ENCODE peak calls at places on chromosomes 11 and 22, in six cellular contexts. C is suprapubic skin, I is endothelial cell of umbilical vein, Z is tibial nerve, F is sigmoid colon, A is heart left ventricle. H is an unnamed sample. For H3K4me1, the result is how much of the 10 kb centered on the place peaks cover.

GRCh38 chr22:23782649-23783048 is 4.1 kb upstream of the SMARCB1 start:
- DNase-seq in C (no peak), I (no peak), Z (no peak), F (no peak), A (no peak), H (no peak)

GRCh38 chr22:43992331-43992821 is 31.7 kb upstream of the PARVB start:
- DNase-seq in C (no peak), I (no peak), Z (no peak), F (peak), A (no peak), H (no peak)

GRCh38 chr11:61919113-61919840 is 1.9 kb upstream of the RAB3IL1 start:
- DNase-seq in C (peak), I (no peak), Z (no peak), F (peak), A (no peak), H (no peak)

GRCh38 chr11:70161043-70161625 is 42.0 kb upstream of the FADD start:
- DNase-seq in C (no peak), I (no peak), Z (no peak), F (no peak), A (no peak), H (no peak)

GRCh38 chr11:70545626-70545945 is 147.3 kb downstream of the CTTN start:
- DNase-seq in C (no peak), I (no peak), Z (no peak), F (no peak), A (peak), H (no peak)

GRCh38 chr22:21698430-21699329 is 32.9 kb downstream of the PPIL2 start:
- DNase-seq in C (no peak), I (no peak), Z (peak), F (no peak), A (peak), H (peak)

GRCh38 chr11:133842053-133842452 is 3.3 kb downstream of the SPATA19 start:
- DNase-seq in C (no peak), I (no peak), Z (no peak), F (no peak), A (no peak), H (no peak)

GRCh38 chr11:43505171-43505570 is 146.5 kb downstream of the TTC17 start:
- DNase-seq in C (no peak), I (no peak), Z (no peak), F (no peak), A (no peak), H (no peak)

GRCh38 chr11:64605248-64605560 is 14.2 kb downstream of the SLC22A12 start:
- DNase-seq in C (no peak), I (no peak), Z (no peak), F (no peak), A (no peak), H (no peak)

GRCh38 chr11:34345991-34346480 is 11.8 kb downstream of the ABTB2 start:
- DNase-seq in C (no peak), I (no peak), Z (no peak), F (no peak), A (no peak), H (peak)

GRCh38 chr11:101807521-101807920 is 107.3 kb upstream of the CEP126 start:
- DNase-seq in C (no peak), I (peak), Z (no peak), F (no peak), A (no peak), H (no peak)

GRCh38 chr11:13061294-13061990 is 52.3 kb downstream of the RASSF10 start:
- DNase-seq in C (no peak), I (no peak), Z (no peak), F (no peak), A (no peak), H (no peak)

GRCh38 chr11:113531078-113531477 is 55.9 kb upstream of the DRD2 start:
- DNase-seq in C (no peak), I (no peak), Z (no peak), F (no peak), A (no peak), H (no peak)

GRCh38 chr11:44711113-44711512 is 15.6 kb upstream of the TSPAN18 start:
- DNase-seq in C (no peak), I (no peak), Z (no peak), F (no peak), A (no peak), H (no peak)

GRCh38 chr11:17611049-17611448 is 64.0 kb downstream of the OTOG start:
- DNase-seq in C (no peak), I (no peak), Z (no peak), F (no peak), A (no peak), H (no peak)

GRCh38 chr11:117210620-117211019 is 11.4 kb downstream of the TAGLN start:
- DNase-seq in C (no peak), I (no peak), Z (no peak), F (no peak), A (no peak), H (no peak)

GRCh38 chr11:19394525-19395016 is 153.8 kb upstream of the E2F8 start:
- DNase-seq in C (no peak), I (no peak), Z (no peak), F (no peak), A (no peak), H (no peak)

GRCh38 chr11:12170984-12171383 is 60.6 kb downstream of the MICAL2 start:
- DNase-seq in C (no peak), I (no peak), Z (peak), F (peak), A (no peak), H (peak)

GRCh38 chr11:134554861-134555260 is 142.8 kb upstream of the B3GAT1 start:
- DNase-seq in C (no peak), I (no peak), Z (no peak), F (peak), A (no peak), H (peak)

GRCh38 chr11:95512177-95512576 is 277.4 kb downstream of the FAM76B start:
- DNase-seq in C (peak), I (no peak), Z (peak), F (peak), A (no peak), H (peak)

GRCh38 chr22:28904211-28904808 is 20.9 kb downstream of the ZNRF3 start:
- DNase-seq in C (no peak), I (peak), Z (no peak), F (no peak), A (no peak), H (no peak)

GRCh38 chr11:48093795-48094642 is 113.7 kb downstream of the PTPRJ start:
- DNase-seq in C (no peak), I (no peak), Z (no peak), F (no peak), A (no peak), H (no peak)

GRCh38 chr11:78213526-78214330 is 25.0 kb downstream of the USP35 start:
- DNase-seq in C (peak), I (peak), Z (no peak), F (peak), A (no peak), H (no peak)

GRCh38 chr11:79412761-79413160 is 28.1 kb downstream of the TENM4 start:
- DNase-seq in C (no peak), I (no peak), Z (no peak), F (no peak), A (no peak), H (no peak)

GRCh38 chr11:118996926-118997626 is 862 bp upstream of the CENATAC start:
- DNase-seq in C (no peak), I (peak), Z (no peak), F (no peak), A (no peak), H (no peak)

GRCh38 chr11:40716344-40717178 is 742.9 kb downstream of the LRRC4C start:
- DNase-seq in C (no peak), I (no peak), Z (no peak), F (no peak), A (no peak), H (no peak)

GRCh38 chr22:23827351-23827995 is 11.3 kb downstream of the DERL3 start:
- DNase-seq in C (no peak), I (no peak), Z (no peak), F (peak), A (peak), H (no peak)

GRCh38 chr22:32896951-32897350 is 95.4 kb downstream of the TIMP3 start:
- DNase-seq in C (no peak), I (no peak), Z (no peak), F (no peak), A (no peak), H (no peak)

GRCh38 chr22:45972091-45972867 is 4.7 kb downstream of the WNT7B start:
- DNase-seq in C (no peak), I (no peak), Z (no peak), F (no peak), A (no peak), H (no peak)

GRCh38 chr11:74522776-74523175 is 29.3 kb upstream of the LIPT2 start:
- DNase-seq in C (no peak), I (no peak), Z (no peak), F (no peak), A (no peak), H (no peak)

GRCh38 chr11:17875908-17876307 is 136.9 kb downstream of the SERGEF start:
- DNase-seq in C (no peak), I (no peak), Z (no peak), F (no peak), A (no peak), H (no peak)

GRCh38 chr11:45304992-45305335 is 18.8 kb upstream of the SYT13 start:
- DNase-seq in C (no peak), I (no peak), Z (no peak), F (no peak), A (no peak), H (no peak)

GRCh38 chr11:128776088-128776433 is 82.2 kb downstream of the FLI1 start:
- DNase-seq in C (no peak), I (no peak), Z (no peak), F (no peak), A (no peak), H (no peak)

GRCh38 chr11:6389921-6390717 is at the start of gene SMPD1:
- DNase-seq in C (peak), I (peak), Z (peak), F (peak), A (peak), H (peak)
- TF ChIP-seq POLR2A in C (peak), I (peak), Z (peak), F (peak), A (peak), H (no peak)

GRCh38 chr22:19287076-19287724 is 4.3 kb downstream of the CLTCL1 start:
- DNase-seq in C (no peak), I (no peak), Z (no peak), F (no peak), A (no peak), H (no peak)
- H3K4me1 ChIP-seq in C (under half), I (under half), Z (under half), F (under half), A (under half), H (under half)

GRCh38 chr11:87134524-87135106 is 96.9 kb downstream of the TMEM135 start:
- DNase-seq in C (no peak), I (no peak), Z (no peak), F (no peak), A (no peak), H (no peak)
- TF ChIP-seq POLR2A in C (no peak), I (no peak), Z (no peak), F (no peak), A (no peak), H (no peak)

GRCh38 chr11:66721939-66722338 is 7.1 kb downstream of the SPTBN2 start:
- DNase-seq in C (no peak), I (no peak), Z (no peak), F (no peak), A (no peak), H (no peak)

GRCh38 chr11:66725646-66726045 is 3.4 kb downstream of the SPTBN2 start:
- DNase-seq in C (no peak), I (no peak), Z (no peak), F (peak), A (no peak), H (no peak)

GRCh38 chr11:66725114-66725513 is 3.9 kb downstream of the SPTBN2 start:
- DNase-seq in C (no peak), I (no peak), Z (no peak), F (peak), A (no peak), H (no peak)

GRCh38 chr11:66722745-66723651 is 6.0 kb downstream of the SPTBN2 start:
- DNase-seq in C (no peak), I (no peak), Z (no peak), F (no peak), A (no peak), H (peak)

GRCh38 chr11:66723693-66724092 is 5.3 kb downstream of the SPTBN2 start:
- DNase-seq in C (no peak), I (no peak), Z (no peak), F (no peak), A (no peak), H (no peak)
- H3K4me1 ChIP-seq in C (under half), I (under half), Z (under half), F (under half), A (under half), H (under half)

DNA sequence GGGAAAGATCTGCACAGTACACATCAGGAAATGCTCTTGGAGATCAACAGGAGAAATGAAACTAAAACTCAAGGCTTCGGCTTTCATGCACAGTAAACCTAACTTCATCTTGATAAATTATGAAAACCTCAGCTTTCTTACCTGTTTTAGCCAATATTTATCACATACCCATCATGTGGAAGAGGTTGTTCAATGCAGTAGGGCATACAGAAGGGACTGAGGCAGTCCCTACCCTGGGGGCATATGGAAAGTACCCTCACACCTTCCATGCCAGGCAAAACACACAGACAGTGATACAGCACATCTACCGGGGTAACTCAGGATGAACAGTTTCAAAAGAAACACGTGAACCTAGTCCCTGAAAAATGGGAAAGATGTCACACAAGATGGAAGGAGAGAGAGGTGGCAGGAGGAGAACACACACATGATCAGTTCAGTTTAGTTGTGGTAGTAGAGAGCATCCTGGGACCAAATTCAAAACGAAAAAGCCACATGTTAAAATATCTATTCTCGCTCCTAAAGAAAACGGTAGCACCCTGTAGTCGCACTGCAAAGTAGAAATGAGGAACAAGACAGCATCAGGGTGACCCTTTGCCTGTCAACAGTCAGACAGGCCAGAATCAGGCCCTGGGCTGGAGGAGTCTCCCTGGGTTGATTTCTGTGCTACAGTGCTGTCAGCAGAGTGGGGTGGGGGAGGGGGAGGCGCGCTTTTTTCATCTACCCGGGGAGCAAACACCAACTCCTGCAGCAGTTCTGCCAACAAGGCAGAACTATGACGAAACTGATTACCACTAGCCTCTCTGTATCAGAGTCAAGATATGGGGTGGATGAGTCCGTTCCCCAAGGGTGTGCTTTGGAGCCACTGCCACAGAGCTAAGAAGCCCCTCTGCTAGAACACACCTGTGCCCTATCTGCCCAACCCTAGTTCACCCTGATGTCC is 1.3 kb downstream of the HIRA start:
- DNase-seq in C (no peak), I (peak), Z (no peak), F (no peak), A (no peak), H (peak)
- TF ChIP-seq POLR2A in C (no peak), I (no peak), Z (no peak), F (no peak), A (no peak), H (no peak)

DNA sequence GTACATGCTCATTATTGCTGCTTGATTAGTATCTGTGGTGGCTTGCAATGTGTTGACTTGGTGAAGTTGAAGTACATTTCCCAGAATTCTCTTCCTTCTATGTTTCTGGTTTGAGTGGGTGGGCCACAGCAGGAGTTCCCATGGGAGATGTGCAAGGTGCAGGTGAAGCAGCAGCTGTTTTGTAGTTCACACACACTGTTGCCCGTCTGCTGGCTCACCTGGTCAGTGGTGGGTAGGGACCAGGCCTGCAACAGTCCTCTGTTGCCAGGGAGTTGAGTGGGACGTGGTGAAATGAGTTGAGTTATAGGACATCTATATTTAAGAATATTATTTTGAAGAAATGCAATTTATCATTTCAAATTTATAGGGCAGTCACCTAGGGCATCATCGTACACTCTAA is 417.4 kb downstream of the TMEM135 start:
- DNase-seq in C (no peak), I (no peak), Z (no peak), F (no peak), A (no peak), H (no peak)
- H3K4me1 ChIP-seq in C (under half), I (under half), Z (under half), F (under half), A (under half), H (under half)

GRCh38 chr11:8168485-8169257 is at the start of gene RIC3:
- DNase-seq in C (no peak), I (no peak), Z (no peak), F (peak), A (no peak), H (peak)
- TF ChIP-seq POLR2A in C (no peak), I (no peak), Z (no peak), F (no peak), A (no peak), H (no peak)

GRCh38 chr22:39317084-39317755 is 2.2 kb downstream of the RPL3 start:
- DNase-seq in C (no peak), I (no peak), Z (no peak), F (no peak), A (no peak), H (no peak)

GRCh38 chr22:39316440-39317083 is 2.9 kb downstream of the RPL3 start:
- DNase-seq in C (no peak), I (peak), Z (peak), F (peak), A (peak), H (peak)

GRCh38 chr22:39319284-39320170 is at the start of gene RPL3:
- DNase-seq in C (peak), I (peak), Z (peak), F (peak), A (peak), H (peak)

GRCh38 chr22:39317756-39318506 is 1.5 kb downstream of the RPL3 start:
- DNase-seq in C (no peak), I (peak), Z (no peak), F (no peak), A (no peak), H (no peak)

GRCh38 chr22:39318507-39319283 is 728 bp downstream of the RPL3 start:
- DNase-seq in C (no peak), I (no peak), Z (peak), F (no peak), A (no peak), H (peak)
- H3K4me1 ChIP-seq in C (under half), I (under half), Z (under half), F (half or more), A (under half), H (under half)

DNA sequence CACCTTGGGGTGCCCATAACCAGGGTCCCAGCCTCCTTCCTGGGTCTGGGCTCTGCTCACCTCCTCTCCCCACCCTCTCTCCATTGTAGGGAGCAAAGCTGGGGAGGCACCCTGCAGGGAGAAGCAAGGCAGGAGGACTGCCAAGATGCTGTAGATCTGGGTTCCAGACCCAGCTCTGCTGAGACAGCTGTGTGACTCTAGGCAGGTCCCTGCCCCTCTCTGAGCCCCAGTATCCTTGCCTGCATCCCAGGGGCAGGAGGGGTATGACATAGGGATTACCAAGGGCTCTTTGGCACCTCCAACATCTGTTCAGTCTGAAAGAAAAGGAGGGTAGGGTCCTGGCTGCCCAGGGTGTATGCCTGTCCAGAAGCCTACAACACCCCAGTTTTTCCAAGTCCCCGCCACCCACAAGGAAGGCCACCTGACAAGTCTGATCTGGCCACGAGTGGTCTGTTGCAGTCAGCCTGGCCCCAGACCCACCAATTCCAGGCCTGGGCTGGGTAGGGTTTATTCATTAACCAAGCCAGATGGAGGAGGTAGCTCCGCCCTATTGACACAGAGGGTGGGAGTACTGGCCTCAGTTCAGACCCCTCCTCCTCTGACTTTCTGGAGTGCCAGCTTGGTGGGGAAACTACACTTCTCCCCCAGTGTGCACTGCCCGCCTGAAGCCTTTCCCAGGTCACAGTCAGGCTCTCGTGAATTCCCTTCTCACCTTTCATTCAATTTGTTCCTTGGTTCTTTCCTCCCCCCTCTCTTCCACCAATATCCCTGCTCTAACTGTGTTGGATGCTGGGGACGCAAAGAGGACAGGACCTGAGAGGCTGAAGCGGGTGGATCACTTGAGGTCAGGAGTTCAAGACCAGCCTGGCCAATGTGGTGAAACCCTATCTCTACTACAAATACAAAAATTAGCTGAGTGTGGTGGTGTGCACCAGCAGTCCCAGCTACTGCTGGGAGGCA is 15.0 kb downstream of the STARD10 start:
- DNase-seq in C (no peak), I (no peak), Z (no peak), F (no peak), A (peak), H (no peak)
- TF ChIP-seq POLR2A in C (no peak), I (no peak), Z (no peak), F (no peak), A (no peak), H (no peak)

DNA sequence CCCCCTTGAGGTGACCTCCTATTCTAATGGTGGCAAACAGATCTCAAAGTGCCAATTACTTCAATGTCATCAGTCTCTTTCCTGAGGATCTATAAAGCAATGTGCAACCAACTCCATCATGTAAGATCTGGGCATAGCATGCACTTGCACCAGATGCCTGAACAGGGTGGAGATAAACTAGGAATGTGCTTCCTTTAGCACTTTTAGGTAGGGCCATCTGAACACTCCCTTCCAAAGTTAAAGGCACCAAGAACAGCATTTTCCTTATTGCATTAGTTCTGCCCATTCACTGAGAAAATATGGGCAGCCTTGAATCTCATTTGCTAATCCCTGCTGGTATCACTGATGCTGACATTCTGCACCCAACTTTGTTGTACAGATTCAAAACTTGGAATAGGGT is 112.0 kb downstream of the SGSM3 start:
- DNase-seq in C (no peak), I (no peak), Z (no peak), F (no peak), A (no peak), H (no peak)
- H3K4me1 ChIP-seq in C (half or more), I (under half), Z (under half), F (under half), A (under half), H (under half)